ENCODE peak calls at places on chromosomes 7 and 10, in eight cellular contexts. H is A673, Y is astrocyte of the spinal cord, F is AG09309, U is GM10248, M is fibroblast of villous mesenchyme, O is AG04450, E is mucosa of descending colon. T is an unnamed sample.
A peak's percentile ranks its signal among the peaks of the same experiment; 100 is the strongest.

GRCh38 chr7:149423441-149423970 is 37.4 kb downstream of the ZNF777 start:
- DNase-seq in F (no peak), H (no peak), E (no peak), Y (no peak), U (no peak), M (no peak), O (no peak), T (no peak)

GRCh38 chr10:58326967-58327381 is 7.8 kb upstream of the UBE2D1 start:
- DNase-seq in Y (peak; percentile 48), E (peak; percentile 56), H (no peak), O (no peak), F (no peak), M (peak; percentile 67), U (no peak), T (no peak)

GRCh38 chr10:107529350-107529749 is 364.8 kb upstream of the SORCS1 start:
- DNase-seq in H (no peak), U (no peak), E (no peak), F (no peak), M (no peak), O (no peak), Y (no peak), T (no peak)

GRCh38 chr7:102424129-102424551 is 9.2 kb upstream of the ORAI2 start:
- DNase-seq in Y (no peak), U (peak; percentile 25), E (no peak), H (no peak), O (no peak), M (no peak), F (no peak), T (no peak)

GRCh38 chr10:116278832-116279231 is 5.8 kb upstream of the GFRA1 start:
- DNase-seq in O (no peak), Y (no peak), E (no peak), F (no peak), M (peak; percentile 27), U (no peak), H (no peak), T (no peak)

GRCh38 chr10:24444337-24444736 is 235.4 kb downstream of the KIAA1217 start:
- DNase-seq in H (peak; percentile 80), O (no peak), Y (peak; percentile 93), U (no peak), E (no peak), M (peak; percentile 74), F (no peak), T (no peak)

GRCh38 chr10:28558923-28559508 is 26.1 kb downstream of the WAC start:
- DNase-seq in U (no peak), E (no peak), F (no peak), O (no peak), Y (no peak), H (no peak), M (peak; percentile 39), T (no peak)

GRCh38 chr7:74271742-74272141 is 17.5 kb upstream of the CLIP2 start:
- DNase-seq in F (no peak), Y (no peak), H (no peak), E (no peak), O (no peak), M (no peak), U (no peak), T (no peak)

GRCh38 chr7:24704311-24704710 is 53.0 kb downstream of the GSDME start:
- DNase-seq in U (no peak), F (no peak), O (no peak), Y (no peak), E (no peak), H (no peak), M (no peak), T (no peak)

GRCh38 chr10:133180192-133180914 is 20.3 kb downstream of the KNDC1 start:
- DNase-seq in Y (no peak), H (no peak), F (no peak), E (peak; percentile 28), M (no peak), U (no peak), O (no peak), T (no peak)

GRCh38 chr10:70849582-70850016 is 33.9 kb downstream of the SGPL1 start:
- DNase-seq in F (peak; percentile 40), E (no peak), O (peak; percentile 77), H (no peak), M (peak; percentile 84), U (no peak), Y (peak; percentile 79), T (no peak)

GRCh38 chr10:1048349-1048731 is 579 bp downstream of the IDI1 start:
- DNase-seq in E (peak; percentile 75), H (no peak), Y (no peak), O (no peak), U (no peak), F (no peak), M (peak; percentile 67), T (no peak)

GRCh38 chr10:60502621-60503020 is 112.9 kb upstream of the ANK3 start:
- DNase-seq in F (no peak), M (no peak), U (no peak), Y (no peak), H (no peak), E (no peak), O (no peak), T (no peak)

GRCh38 chr7:369476-369980 is 79.6 kb downstream of the FOXL3 start:
- DNase-seq in U (no peak), Y (no peak), F (no peak), M (no peak), H (no peak), E (peak; percentile 72), O (no peak), T (no peak)

GRCh38 chr7:103879411-103879810 is 110.0 kb downstream of the RELN start:
- DNase-seq in O (no peak), F (no peak), M (no peak), Y (no peak), E (no peak), H (no peak), U (no peak), T (no peak)

GRCh38 chr10:127320176-127320575 is 123.8 kb upstream of the INSYN2A start:
- DNase-seq in Y (no peak), H (no peak), O (no peak), M (no peak), U (no peak), F (no peak), E (no peak), T (no peak)

GRCh38 chr10:28331821-28332220 is 29.0 kb upstream of the MPP7 start:
- DNase-seq in E (no peak), F (peak; percentile 82), Y (peak; percentile 95), M (peak; percentile 10), O (peak; percentile 85), U (no peak), H (no peak), T (no peak)

GRCh38 chr7:13986208-13986607 is 3.3 kb downstream of the ETV1 start:
- DNase-seq in U (no peak), O (no peak), Y (peak; percentile 18), H (peak; percentile 47), E (no peak), M (no peak), F (no peak), T (no peak)

GRCh38 chr7:138515001-138515528 is 55.0 kb downstream of the TRIM24 start:
- DNase-seq in Y (no peak), E (no peak), F (no peak), O (no peak), M (no peak), U (peak; percentile 42), H (no peak), T (peak; percentile 38)

GRCh38 chr7:98352621-98353020 is 48.3 kb downstream of the BAIAP2L1 start:
- DNase-seq in F (peak; percentile 73), U (no peak), M (peak; percentile 96), E (no peak), O (peak; percentile 63), Y (peak; percentile 84), H (no peak), T (no peak)

GRCh38 chr7:105759670-105760548 is 116.5 kb downstream of the ATXN7L1 start:
- DNase-seq in M (peak; percentile 77), U (peak; percentile 22), O (no peak), Y (peak; percentile 74), F (peak; percentile 34), E (no peak), H (peak; percentile 86), T (no peak)

GRCh38 chr10:7511612-7512011 is 100.8 kb upstream of the SFMBT2 start:
- DNase-seq in O (no peak), H (no peak), Y (no peak), M (no peak), E (no peak), F (no peak), U (no peak), T (no peak)

GRCh38 chr10:27440478-27440877 is 63.6 kb upstream of the RAB18 start:
- DNase-seq in M (no peak), Y (no peak), E (no peak), H (no peak), O (no peak), F (no peak), U (no peak), T (no peak)

GRCh38 chr7:130084037-130084875 is 13.9 kb downstream of the KLHDC10 start:
- DNase-seq in E (no peak), M (no peak), F (no peak), Y (no peak), H (peak; percentile 30), O (no peak), U (no peak), T (no peak)

GRCh38 chr10:129952771-129953489 is 11.1 kb downstream of the EBF3 start:
- DNase-seq in E (no peak), Y (no peak), O (no peak), F (no peak), M (no peak), H (no peak), U (no peak), T (no peak)

DNA sequence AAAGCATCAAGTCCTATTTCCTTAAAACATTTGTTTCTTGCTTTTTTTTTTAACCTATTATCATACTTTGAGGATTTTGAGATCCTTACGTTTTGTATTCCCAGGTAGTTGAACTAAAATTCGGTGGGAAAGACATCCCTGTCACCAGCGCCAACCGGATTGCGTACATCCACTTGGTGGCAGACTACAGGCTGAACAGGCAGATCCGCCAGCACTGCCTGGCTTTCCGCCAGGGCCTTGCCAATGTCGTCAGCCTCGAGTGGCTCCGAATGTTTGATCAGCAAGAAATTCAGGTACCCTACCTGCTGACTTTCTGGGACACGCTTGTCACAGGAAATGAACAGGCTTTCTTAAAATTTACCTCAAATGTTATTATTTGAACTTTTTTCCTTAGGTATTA is 83.0 kb upstream of the DNAJB6 start:
- DNase-seq in Y (no peak), H (peak; percentile 32), E (no peak), F (no peak), O (no peak), M (no peak), U (no peak), T (no peak)
- TF ChIP-seq CTCF in Y (no peak), H (peak; percentile 36), E (no peak), F (no peak), O (no peak), M (no peak), U (no peak), T (no peak)

GRCh38 chr10:131760416-131761166 is 140.2 kb upstream of the PPP2R2D start:
- DNase-seq in H (no peak), M (no peak), Y (no peak), F (no peak), O (no peak), E (no peak), U (no peak), T (no peak)
- TF ChIP-seq CTCF in H (no peak), M (no peak), Y (no peak), F (no peak), O (no peak), E (no peak), U (no peak), T (no peak)

GRCh38 chr10:3484306-3485187 is 300.5 kb downstream of the KLF6 start:
- DNase-seq in U (peak; percentile 48), H (peak; percentile 91), M (peak; percentile 81), Y (peak; percentile 55), E (no peak), F (no peak), O (no peak), T (peak; percentile 53)
- TF ChIP-seq CTCF in U (no peak), H (no peak), M (no peak), Y (no peak), E (no peak), F (no peak), O (no peak), T (no peak)

GRCh38 chr10:113126506-113127192 is 176.6 kb downstream of the TCF7L2 start:
- DNase-seq in E (peak; percentile 74), M (peak; percentile 73), U (peak; percentile 28), H (peak; percentile 87), F (no peak), O (peak; percentile 27), Y (peak; percentile 66), T (peak; percentile 45)
- TF ChIP-seq CTCF in E (peak; percentile 72), M (peak; percentile 38), U (peak; percentile 10), H (peak; percentile 57), F (peak; percentile 32), O (peak; percentile 41), Y (peak; percentile 45), T (no peak)

T was measured in GM13976.